ENCODE peak calls at places on chromosomes 4 and X, in four cellular contexts. One of them, this sample, is unnamed. For H3K9me3, the result is how much of the 10 kb centered on the place peaks cover.

GRCh38 chrX:110734894-110735541 is 60.6 kb downstream of the CHRDL1 start:
- DNase-seq in stomach: no peak
- DNase-seq in prostate gland: no peak
- DNase-seq in heart left ventricle: no peak
- DNase-seq in this sample: no peak

GRCh38 chr4:57249083-57249482 is 138.9 kb upstream of the IGFBP7 start:
- DNase-seq in heart left ventricle: no peak
- DNase-seq in stomach: no peak
- DNase-seq in prostate gland: no peak
- DNase-seq in this sample: no peak

GRCh38 chrX:150074175-150074574 is 135.9 kb upstream of the EOLA2 start:
- DNase-seq in prostate gland: no peak
- DNase-seq in heart left ventricle: no peak
- DNase-seq in stomach: no peak
- DNase-seq in this sample: no peak

GRCh38 chr4:98284640-98285046 is 23.5 kb downstream of the RAP1GDS1 start:
- DNase-seq in stomach: no peak
- DNase-seq in prostate gland: no peak
- DNase-seq in heart left ventricle: no peak
- DNase-seq in this sample: no peak

GRCh38 chrX:150680974-150681373 is 12.2 kb upstream of the MTMR1 start:
- DNase-seq in heart left ventricle: no peak
- DNase-seq in prostate gland: no peak
- DNase-seq in stomach: no peak
- DNase-seq in this sample: no peak

GRCh38 chr4:40458109-40458508 is 123.0 kb downstream of the CHRNA9 start:
- DNase-seq in stomach: no peak
- DNase-seq in heart left ventricle: no peak
- DNase-seq in prostate gland: no peak
- DNase-seq in this sample: no peak

GRCh38 chrX:19091596-19091995 is 30.7 kb downstream of the ADGRG2 start:
- DNase-seq in heart left ventricle: no peak
- DNase-seq in prostate gland: no peak
- DNase-seq in stomach: no peak
- DNase-seq in this sample: no peak

GRCh38 chr4:7140062-7140691 is 52.2 kb upstream of the SORCS2 start:
- DNase-seq in heart left ventricle: peak
- DNase-seq in prostate gland: no peak
- DNase-seq in stomach: no peak
- DNase-seq in this sample: no peak

GRCh38 chr4:168848112-168848511 is 161.9 kb downstream of the CBR4 start:
- DNase-seq in heart left ventricle: no peak
- DNase-seq in stomach: no peak
- DNase-seq in prostate gland: peak
- DNase-seq in this sample: no peak

GRCh38 chr4:127709456-127709855 is 20.7 kb upstream of the SLC25A31 start:
- DNase-seq in prostate gland: no peak
- DNase-seq in heart left ventricle: no peak
- DNase-seq in stomach: no peak
- DNase-seq in this sample: no peak

GRCh38 chr4:174828845-174829701 is at the start of gene GLRA3:
- DNase-seq in heart left ventricle: peak
- DNase-seq in stomach: peak
- DNase-seq in prostate gland: no peak
- DNase-seq in this sample: no peak

DNA sequence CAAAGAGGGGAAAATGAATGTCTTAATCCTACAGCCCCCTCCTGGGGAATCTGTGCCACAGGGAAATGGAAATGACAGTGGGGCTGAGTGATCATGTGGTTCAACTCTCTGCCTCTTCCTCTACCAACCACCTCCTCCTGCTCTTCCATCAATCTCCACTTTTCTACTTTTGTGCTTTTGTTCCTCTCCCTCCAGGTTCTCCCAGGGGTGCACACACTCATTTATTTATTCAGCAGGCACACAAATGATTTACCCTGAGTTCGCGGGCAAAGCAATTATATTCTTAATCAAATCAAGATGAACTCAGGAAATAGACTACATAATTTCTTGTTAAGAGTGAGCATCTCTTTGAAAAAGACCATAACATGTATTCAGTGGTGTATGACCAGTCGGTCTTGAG is 69.2 kb downstream of the VCX3A start:
- DNase-seq in prostate gland: no peak
- DNase-seq in heart left ventricle: no peak
- DNase-seq in stomach: no peak
- DNase-seq in this sample: no peak
- H3K9me3 ChIP-seq in prostate gland: under half
- H3K9me3 ChIP-seq in heart left ventricle: under half
- H3K9me3 ChIP-seq in stomach: under half
- H3K9me3 ChIP-seq in this sample: under half

GRCh38 chrX:130552444-130553073 is 150.8 kb downstream of the RBMX2 start:
- DNase-seq in prostate gland: no peak
- DNase-seq in heart left ventricle: no peak
- DNase-seq in stomach: no peak
- DNase-seq in this sample: no peak

GRCh38 chrX:130555341-130555740 is 153.6 kb downstream of the RBMX2 start:
- DNase-seq in stomach: no peak
- DNase-seq in prostate gland: no peak
- DNase-seq in heart left ventricle: no peak
- DNase-seq in this sample: no peak

GRCh38 chrX:130560558-130560957 is 158.8 kb downstream of the RBMX2 start:
- DNase-seq in heart left ventricle: no peak
- DNase-seq in stomach: no peak
- DNase-seq in prostate gland: no peak
- DNase-seq in this sample: no peak

GRCh38 chrX:130555757-130556156 is 154.0 kb downstream of the RBMX2 start:
- DNase-seq in heart left ventricle: no peak
- DNase-seq in prostate gland: no peak
- DNase-seq in stomach: no peak
- DNase-seq in this sample: no peak
- H3K9me3 ChIP-seq in heart left ventricle: under half
- H3K9me3 ChIP-seq in prostate gland: under half
- H3K9me3 ChIP-seq in stomach: under half
- H3K9me3 ChIP-seq in this sample: under half

DNA sequence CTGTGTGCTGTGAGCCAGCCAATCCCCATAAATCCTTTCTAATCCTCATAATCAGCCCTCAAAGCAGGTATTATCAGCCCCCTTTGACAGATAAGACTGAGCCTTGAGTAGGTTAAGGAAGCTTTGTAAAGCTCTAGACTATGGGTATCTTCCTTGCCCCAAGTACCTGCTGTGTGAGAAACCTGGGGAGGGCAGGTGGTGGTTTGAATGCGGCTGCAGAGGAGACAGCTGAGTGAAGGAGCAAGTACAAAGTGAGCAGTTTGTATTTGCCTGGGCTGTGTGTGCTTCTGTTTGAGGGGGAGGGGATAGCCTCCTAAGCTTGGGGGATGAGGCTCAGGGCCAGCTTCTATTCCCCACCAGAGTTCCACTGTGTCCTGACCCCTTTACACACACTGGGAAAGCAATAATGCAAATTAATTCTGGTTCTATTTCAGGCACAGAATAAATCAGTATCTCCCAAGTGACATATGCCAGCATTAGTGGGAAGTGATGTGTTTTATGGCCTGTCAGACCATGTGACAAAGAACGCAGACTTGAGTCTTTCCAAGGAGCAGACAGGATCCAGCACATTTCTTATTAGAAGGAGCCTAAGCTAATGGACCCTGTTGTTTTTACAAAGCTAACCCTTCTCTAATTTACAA is 63.5 kb downstream of the EVC start:
- DNase-seq in prostate gland: no peak
- DNase-seq in heart left ventricle: no peak
- DNase-seq in stomach: peak
- DNase-seq in this sample: no peak
- H3K9me3 ChIP-seq in prostate gland: under half
- H3K9me3 ChIP-seq in heart left ventricle: under half
- H3K9me3 ChIP-seq in stomach: under half
- H3K9me3 ChIP-seq in this sample: under half

DNA sequence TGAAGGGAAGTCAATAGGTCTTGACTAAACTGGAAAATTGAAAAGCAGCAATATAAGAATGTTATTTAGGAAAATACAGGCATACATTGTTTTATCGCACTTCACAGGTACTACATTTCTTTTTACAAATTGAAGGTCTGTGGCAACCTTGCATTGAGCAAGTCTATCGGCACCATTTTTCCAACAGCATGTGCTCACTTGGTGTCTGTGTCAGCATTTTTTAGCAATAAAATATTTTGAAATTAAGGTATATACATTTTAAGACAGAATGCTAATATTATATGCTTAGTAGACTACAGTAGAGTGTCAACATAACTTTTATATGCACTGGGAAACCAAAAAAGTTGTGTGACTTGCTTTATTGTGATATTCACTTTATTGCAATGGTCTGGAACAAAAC is 67.5 kb downstream of the HTRA3 start:
- DNase-seq in heart left ventricle: no peak
- DNase-seq in prostate gland: no peak
- DNase-seq in stomach: no peak
- DNase-seq in this sample: no peak
- H3K9me3 ChIP-seq in heart left ventricle: under half
- H3K9me3 ChIP-seq in prostate gland: under half
- H3K9me3 ChIP-seq in stomach: under half
- H3K9me3 ChIP-seq in this sample: under half

DNA sequence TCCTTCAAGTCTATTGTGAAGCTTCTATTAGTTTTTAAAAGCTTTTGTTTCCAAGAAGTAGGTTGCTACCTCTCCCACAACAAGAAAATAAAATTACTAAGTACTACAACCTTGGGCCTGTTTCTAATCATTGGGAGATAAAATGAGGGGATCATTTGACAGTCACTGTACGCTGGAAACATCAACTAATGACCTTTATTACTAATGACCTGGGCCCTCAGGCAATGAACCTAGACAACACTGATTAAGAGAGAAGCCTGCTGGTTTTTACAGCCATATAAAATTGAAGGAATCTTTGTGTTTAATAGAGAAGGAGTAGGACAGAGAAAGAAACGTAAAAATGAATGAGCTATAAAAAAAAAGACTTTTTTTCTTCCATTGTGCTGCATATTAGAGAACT is 1000.9 kb downstream of the STPG2 start:
- DNase-seq in prostate gland: no peak
- DNase-seq in stomach: no peak
- DNase-seq in heart left ventricle: no peak
- DNase-seq in this sample: no peak
- H3K9me3 ChIP-seq in prostate gland: under half
- H3K9me3 ChIP-seq in stomach: under half
- H3K9me3 ChIP-seq in heart left ventricle: under half
- H3K9me3 ChIP-seq in this sample: under half

DNA sequence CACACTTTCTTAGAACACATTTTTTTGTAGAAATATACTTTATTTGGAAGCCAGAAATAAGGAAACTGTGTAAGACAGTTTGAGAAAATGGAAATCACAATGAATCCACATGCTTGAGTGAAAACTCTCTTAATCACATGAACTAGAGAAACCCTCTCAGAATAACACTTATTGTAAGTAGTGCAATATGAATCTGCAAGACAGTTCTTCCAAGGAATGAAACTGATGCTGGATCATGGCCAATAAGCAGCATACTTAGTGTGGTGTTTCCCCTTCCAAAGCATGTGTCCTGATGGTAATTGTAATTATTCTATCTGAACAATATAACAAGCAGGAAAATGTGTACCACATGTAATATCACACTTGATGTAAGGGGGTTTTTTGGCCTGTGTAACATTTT is 1870.5 kb upstream of the TENM3 start:
- DNase-seq in stomach: no peak
- DNase-seq in heart left ventricle: no peak
- DNase-seq in prostate gland: no peak
- DNase-seq in this sample: no peak
- H3K9me3 ChIP-seq in stomach: under half
- H3K9me3 ChIP-seq in heart left ventricle: under half
- H3K9me3 ChIP-seq in prostate gland: under half
- H3K9me3 ChIP-seq in this sample: under half

DNA sequence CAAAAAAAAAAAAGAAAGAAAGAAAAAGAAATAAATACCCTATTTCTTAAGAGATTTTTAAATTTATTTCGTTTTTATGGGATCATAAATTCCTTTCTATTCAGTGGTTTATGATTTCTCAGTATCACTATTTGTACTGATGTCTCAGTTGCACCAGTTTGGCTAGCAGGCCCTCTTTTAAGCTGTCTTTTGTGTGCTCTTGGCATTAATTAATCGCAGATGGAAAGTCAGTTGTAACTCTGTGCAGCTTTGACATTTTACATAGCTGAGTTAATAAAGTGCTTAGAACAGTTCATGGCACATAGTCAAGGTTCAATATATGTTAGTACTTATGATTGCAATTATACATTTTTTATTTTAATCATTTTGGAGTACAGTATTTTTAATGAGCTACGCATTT is 123.7 kb upstream of the NUDT6 start:
- DNase-seq in stomach: no peak
- DNase-seq in prostate gland: no peak
- DNase-seq in heart left ventricle: no peak
- DNase-seq in this sample: no peak
- H3K9me3 ChIP-seq in stomach: under half
- H3K9me3 ChIP-seq in prostate gland: under half
- H3K9me3 ChIP-seq in heart left ventricle: half or more
- H3K9me3 ChIP-seq in this sample: under half

DNA sequence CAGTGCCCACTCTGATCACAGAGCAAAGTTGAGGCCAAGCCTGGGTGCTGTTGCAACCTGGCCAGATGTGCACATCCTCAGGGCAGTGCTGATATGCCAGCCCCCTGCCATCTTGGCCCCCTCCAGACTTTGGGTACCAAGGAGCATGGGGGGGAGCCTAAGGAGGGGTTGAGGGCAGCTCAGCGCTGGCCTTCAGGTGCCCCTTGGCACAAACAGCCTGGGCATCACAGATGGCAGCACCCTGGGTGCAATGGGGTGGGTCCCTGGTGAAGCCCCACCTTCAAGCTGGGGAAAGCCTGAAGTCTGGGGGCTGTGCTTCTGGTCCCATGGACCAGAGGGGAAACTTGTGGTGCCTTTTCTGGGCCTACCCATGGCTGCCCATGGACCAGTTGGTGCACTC is 163.0 kb downstream of the FAM47A start:
- DNase-seq in heart left ventricle: no peak
- DNase-seq in prostate gland: no peak
- DNase-seq in stomach: no peak
- DNase-seq in this sample: no peak
- H3K9me3 ChIP-seq in heart left ventricle: under half
- H3K9me3 ChIP-seq in prostate gland: under half
- H3K9me3 ChIP-seq in stomach: under half
- H3K9me3 ChIP-seq in this sample: under half

DNA sequence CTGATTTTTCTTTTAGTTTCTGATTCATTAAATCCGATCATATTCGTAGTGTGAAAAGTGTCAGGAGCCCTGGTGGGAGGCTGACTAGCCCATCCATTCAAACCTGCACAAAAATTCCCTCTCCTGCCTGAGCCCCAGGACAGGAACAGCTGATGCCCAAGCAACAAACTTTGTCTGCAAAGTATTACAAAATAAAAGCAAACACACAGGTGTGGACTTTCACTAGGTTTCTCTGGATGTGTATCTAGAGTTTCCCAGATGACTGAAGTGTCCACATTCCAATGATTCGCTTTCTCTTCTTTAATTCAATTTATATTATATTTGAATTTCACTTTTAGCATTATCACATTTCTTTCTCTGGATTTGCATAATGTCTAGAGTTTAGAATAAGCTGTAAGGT is 18.2 kb upstream of the FAM9B start:
- DNase-seq in stomach: no peak
- DNase-seq in prostate gland: no peak
- DNase-seq in heart left ventricle: no peak
- DNase-seq in this sample: no peak
- H3K9me3 ChIP-seq in stomach: under half
- H3K9me3 ChIP-seq in prostate gland: under half
- H3K9me3 ChIP-seq in heart left ventricle: under half
- H3K9me3 ChIP-seq in this sample: under half

This sample was measured in esophagus muscularis mucosa.